ENCODE peak calls at places on chromosomes 11 and 22, in eight cellular contexts. H is lower lobe of right lung, U is GM20000, D is HT-29, X is EH, G is T-helper 1 cell, N is KG1, T is ACHN. O is an unnamed sample.

GRCh38 chr11:76885390-76886097 is 24.8 kb downstream of the ACER3 start:
- DNase-seq in H (no peak), U (no peak), D (no peak), X (peak), G (no peak), N (no peak), T (peak), O (no peak)

GRCh38 chr11:71542856-71543743 is 5.1 kb upstream of the KRTAP5-9 start:
- DNase-seq in H (no peak), U (no peak), D (no peak), X (no peak), G (no peak), N (no peak), T (no peak), O (no peak)

GRCh38 chr22:49768077-49768476 is 59.6 kb downstream of the BRD1 start:
- DNase-seq in H (peak), U (no peak), D (no peak), X (no peak), G (no peak), N (no peak), T (no peak), O (peak)

GRCh38 chr22:27062857-27063256 is 405.5 kb downstream of the MIAT start:
- DNase-seq in H (no peak), U (no peak), D (no peak), X (no peak), G (no peak), N (no peak), T (no peak), O (no peak)

GRCh38 chr22:48369789-48370507 is 1457.7 kb downstream of the BRD1 start:
- DNase-seq in H (no peak), U (no peak), D (peak), X (no peak), G (no peak), N (no peak), T (no peak), O (no peak)

GRCh38 chr11:104183572-104183971 is 19.6 kb upstream of the PDGFD start:
- DNase-seq in H (no peak), U (no peak), D (no peak), X (no peak), G (no peak), N (no peak), T (no peak), O (no peak)

GRCh38 chr11:95991545-95991944 is 67.6 kb upstream of the MTMR2 start:
- DNase-seq in H (no peak), U (no peak), D (peak), X (peak), G (no peak), N (no peak), T (no peak), O (no peak)

GRCh38 chr11:115645631-115646271 is 141.5 kb upstream of the CADM1 start:
- DNase-seq in H (no peak), U (no peak), D (no peak), X (no peak), G (no peak), N (no peak), T (no peak), O (no peak)

GRCh38 chr11:102793677-102794290 is 4.2 kb downstream of the MMP1 start:
- DNase-seq in H (no peak), U (no peak), D (no peak), X (no peak), G (no peak), N (no peak), T (no peak), O (no peak)

GRCh38 chr11:2267306-2267861 is 3.0 kb downstream of the ASCL2 start:
- DNase-seq in H (no peak), U (no peak), D (no peak), X (no peak), G (no peak), N (no peak), T (no peak), O (no peak)

GRCh38 chr11:20355221-20356219 is 8.0 kb upstream of the HTATIP2 start:
- DNase-seq in H (no peak), U (peak), D (peak), X (peak), G (no peak), N (no peak), T (no peak), O (no peak)

GRCh38 chr11:11491589-11491988 is 130.2 kb downstream of the GALNT18 start:
- DNase-seq in H (no peak), U (no peak), D (no peak), X (no peak), G (no peak), N (no peak), T (no peak), O (no peak)

GRCh38 chr11:19929147-19929546 is 216.5 kb downstream of the NAV2 start:
- DNase-seq in H (no peak), U (no peak), D (no peak), X (peak), G (no peak), N (no peak), T (peak), O (no peak)

GRCh38 chr11:15800121-15800800 is 556.1 kb downstream of the SOX6 start:
- DNase-seq in H (peak), U (no peak), D (peak), X (peak), G (no peak), N (peak), T (no peak), O (no peak)

GRCh38 chr22:50306753-50307749 is at the start of gene PLXNB2:
- DNase-seq in H (peak), U (peak), D (peak), X (peak), G (no peak), N (no peak), T (peak), O (no peak)

GRCh38 chr11:57792870-57793269 is 31.3 kb downstream of the CTNND1 start:
- DNase-seq in H (no peak), U (no peak), D (peak), X (no peak), G (no peak), N (no peak), T (peak), O (no peak)

GRCh38 chr22:44572414-44573207 is 74.6 kb upstream of the RTL6 start:
- DNase-seq in H (no peak), U (no peak), D (no peak), X (no peak), G (no peak), N (no peak), T (no peak), O (no peak)

GRCh38 chr11:100687032-100687629 is at the start of gene ARHGAP42:
- DNase-seq in H (peak), U (peak), D (peak), X (peak), G (no peak), N (peak), T (peak), O (no peak)

GRCh38 chr11:119206512-119207299 is 567 bp downstream of the CBL start:
- DNase-seq in H (peak), U (peak), D (peak), X (no peak), G (peak), N (peak), T (peak), O (peak)

GRCh38 chr22:39343259-39344045 is 6.3 kb upstream of the SYNGR1 start:
- DNase-seq in H (peak), U (peak), D (peak), X (peak), G (peak), N (peak), T (peak), O (no peak)

GRCh38 chr11:17207317-17208256 is at the start of gene PIK3C2A:
- DNase-seq in H (peak), U (peak), D (peak), X (peak), G (peak), N (peak), T (peak), O (peak)

GRCh38 chr11:35875063-35875462 is 68.8 kb upstream of the LDLRAD3 start:
- DNase-seq in H (no peak), U (no peak), D (no peak), X (no peak), G (no peak), N (no peak), T (no peak), O (no peak)

GRCh38 chr11:47259178-47259977 is 1.6 kb downstream of the NR1H3 start:
- DNase-seq in H (peak), U (peak), D (peak), X (peak), G (no peak), N (peak), T (peak), O (peak)

GRCh38 chr11:86550757-86551156 is 121.7 kb downstream of the ME3 start:
- DNase-seq in H (no peak), U (no peak), D (no peak), X (no peak), G (no peak), N (no peak), T (no peak), O (no peak)

GRCh38 chr11:64745219-64745522 is 1.2 kb upstream of the RASGRP2 start:
- DNase-seq in H (peak), U (no peak), D (no peak), X (no peak), G (peak), N (peak), T (no peak), O (no peak)

GRCh38 chr11:114135737-114136151 is 76.2 kb downstream of the ZBTB16 start:
- DNase-seq in H (no peak), U (no peak), D (no peak), X (peak), G (no peak), N (no peak), T (no peak), O (no peak)

GRCh38 chr11:46686886-46687810 is 13.3 kb downstream of the ARHGAP1 start:
- DNase-seq in H (peak), U (no peak), D (no peak), X (peak), G (no peak), N (no peak), T (no peak), O (no peak)

GRCh38 chr22:44620129-44620840 is 81.7 kb upstream of the PRR5 start:
- DNase-seq in H (peak), U (peak), D (peak), X (peak), G (peak), N (no peak), T (no peak), O (no peak)

GRCh38 chr22:36337365-36338130 is 50.2 kb downstream of the MYH9 start:
- DNase-seq in H (no peak), U (no peak), D (no peak), X (no peak), G (no peak), N (no peak), T (no peak), O (no peak)

GRCh38 chr11:86070435-86071056 is 1.7 kb upstream of the PICALM start:
- DNase-seq in H (no peak), U (no peak), D (no peak), X (peak), G (no peak), N (no peak), T (peak), O (no peak)

GRCh38 chr11:47514825-47515647 is 37.9 kb downstream of the CELF1 start:
- DNase-seq in H (no peak), U (no peak), D (no peak), X (peak), G (no peak), N (no peak), T (peak), O (no peak)

GRCh38 chr22:24894998-24895397 is 51.5 kb downstream of the LHFPL7 start:
- DNase-seq in H (peak), U (no peak), D (peak), X (peak), G (no peak), N (no peak), T (peak), O (no peak)

GRCh38 chr22:26406118-26406517 is 22.9 kb upstream of the ASPHD2 start:
- DNase-seq in H (no peak), U (no peak), D (no peak), X (peak), G (no peak), N (no peak), T (no peak), O (no peak)

GRCh38 chr22:44012172-44012571 is 11.9 kb upstream of the PARVB start:
- DNase-seq in H (no peak), U (no peak), D (no peak), X (no peak), G (no peak), N (no peak), T (no peak), O (no peak)

GRCh38 chr11:35173011-35173511 is 34.1 kb downstream of the CD44 start:
- DNase-seq in H (peak), U (peak), D (peak), X (peak), G (no peak), N (no peak), T (no peak), O (no peak)

GRCh38 chr11:8092587-8093424 is 11.8 kb downstream of the TUB start:
- DNase-seq in H (peak), U (peak), D (peak), X (peak), G (no peak), N (no peak), T (peak), O (no peak)

O was measured in chondrocyte.